ENCODE peak calls at places on chromosome 18, in ten cellular contexts. One of them, this sample, is unnamed.

GRCh38 chr18:68839701-68840100 is 41.8 kb downstream of the CCDC102B start:
- DNase-seq in cardiac muscle cell: no peak
- DNase-seq in HCT116: no peak
- DNase-seq in A549: no peak
- DNase-seq in cardiac fibroblast: peak
- DNase-seq in type B pancreatic cell: no peak
- DNase-seq in epithelial cell of esophagus: no peak
- DNase-seq in BJ: no peak
- DNase-seq in testis: no peak
- DNase-seq in stomach: no peak
- DNase-seq in this sample: no peak

GRCh38 chr18:41731887-41732286 is 223.1 kb upstream of the PIK3C3 start:
- DNase-seq in cardiac muscle cell: peak
- DNase-seq in HCT116: no peak
- DNase-seq in A549: no peak
- DNase-seq in cardiac fibroblast: peak
- DNase-seq in type B pancreatic cell: no peak
- DNase-seq in epithelial cell of esophagus: peak
- DNase-seq in BJ: no peak
- DNase-seq in testis: no peak
- DNase-seq in stomach: no peak
- DNase-seq in this sample: no peak

GRCh38 chr18:3217930-3218647 is 1.7 kb downstream of the MYOM1 start:
- DNase-seq in cardiac muscle cell: peak
- DNase-seq in HCT116: no peak
- DNase-seq in A549: peak
- DNase-seq in cardiac fibroblast: peak
- DNase-seq in type B pancreatic cell: no peak
- DNase-seq in epithelial cell of esophagus: peak
- DNase-seq in BJ: no peak
- DNase-seq in testis: no peak
- DNase-seq in stomach: peak
- DNase-seq in this sample: no peak

GRCh38 chr18:44537521-44537920 is 143.2 kb upstream of the SETBP1 start:
- DNase-seq in cardiac muscle cell: peak
- DNase-seq in HCT116: no peak
- DNase-seq in A549: peak
- DNase-seq in cardiac fibroblast: peak
- DNase-seq in type B pancreatic cell: no peak
- DNase-seq in epithelial cell of esophagus: peak
- DNase-seq in BJ: peak
- DNase-seq in testis: no peak
- DNase-seq in stomach: no peak
- DNase-seq in this sample: no peak

GRCh38 chr18:44586782-44587524 is 93.7 kb upstream of the SETBP1 start:
- DNase-seq in cardiac muscle cell: no peak
- DNase-seq in HCT116: no peak
- DNase-seq in A549: no peak
- DNase-seq in cardiac fibroblast: no peak
- DNase-seq in type B pancreatic cell: no peak
- DNase-seq in epithelial cell of esophagus: no peak
- DNase-seq in BJ: no peak
- DNase-seq in testis: no peak
- DNase-seq in stomach: no peak
- DNase-seq in this sample: no peak

GRCh38 chr18:44229693-44230108 is 451.0 kb upstream of the SETBP1 start:
- DNase-seq in cardiac muscle cell: peak
- DNase-seq in HCT116: no peak
- DNase-seq in A549: no peak
- DNase-seq in cardiac fibroblast: peak
- DNase-seq in type B pancreatic cell: no peak
- DNase-seq in epithelial cell of esophagus: peak
- DNase-seq in BJ: peak
- DNase-seq in testis: peak
- DNase-seq in stomach: no peak
- DNase-seq in this sample: no peak

GRCh38 chr18:79506191-79507075 is 110.7 kb downstream of the NFATC1 start:
- DNase-seq in cardiac muscle cell: peak
- DNase-seq in HCT116: no peak
- DNase-seq in A549: no peak
- DNase-seq in cardiac fibroblast: peak
- DNase-seq in type B pancreatic cell: peak
- DNase-seq in epithelial cell of esophagus: no peak
- DNase-seq in BJ: no peak
- DNase-seq in testis: no peak
- DNase-seq in stomach: no peak
- DNase-seq in this sample: no peak

GRCh38 chr18:69843047-69843446 is 104.6 kb downstream of the CD226 start:
- DNase-seq in cardiac muscle cell: no peak
- DNase-seq in HCT116: no peak
- DNase-seq in A549: no peak
- DNase-seq in cardiac fibroblast: no peak
- DNase-seq in type B pancreatic cell: no peak
- DNase-seq in epithelial cell of esophagus: no peak
- DNase-seq in BJ: no peak
- DNase-seq in testis: no peak
- DNase-seq in stomach: no peak
- DNase-seq in this sample: no peak

GRCh38 chr18:79022603-79023002 is 43.0 kb downstream of the SALL3 start:
- DNase-seq in cardiac muscle cell: no peak
- DNase-seq in HCT116: no peak
- DNase-seq in A549: no peak
- DNase-seq in cardiac fibroblast: no peak
- DNase-seq in type B pancreatic cell: no peak
- DNase-seq in epithelial cell of esophagus: no peak
- DNase-seq in BJ: no peak
- DNase-seq in testis: no peak
- DNase-seq in stomach: no peak
- DNase-seq in this sample: no peak

GRCh38 chr18:79588636-79589481 is 90.7 kb upstream of the CTDP1 start:
- DNase-seq in cardiac muscle cell: peak
- DNase-seq in HCT116: no peak
- DNase-seq in A549: no peak
- DNase-seq in cardiac fibroblast: peak
- DNase-seq in type B pancreatic cell: peak
- DNase-seq in epithelial cell of esophagus: peak
- DNase-seq in BJ: peak
- DNase-seq in testis: peak
- DNase-seq in stomach: peak
- DNase-seq in this sample: no peak

GRCh38 chr18:8793445-8794132 is 88.2 kb downstream of the MTCL1 start:
- DNase-seq in cardiac muscle cell: no peak
- DNase-seq in HCT116: no peak
- DNase-seq in A549: no peak
- DNase-seq in cardiac fibroblast: no peak
- DNase-seq in type B pancreatic cell: no peak
- DNase-seq in epithelial cell of esophagus: no peak
- DNase-seq in BJ: no peak
- DNase-seq in testis: no peak
- DNase-seq in stomach: no peak
- DNase-seq in this sample: no peak

GRCh38 chr18:49762191-49763077 is 50.9 kb downstream of the ACAA2 start:
- DNase-seq in cardiac muscle cell: no peak
- DNase-seq in HCT116: no peak
- DNase-seq in A549: no peak
- DNase-seq in cardiac fibroblast: no peak
- DNase-seq in type B pancreatic cell: no peak
- DNase-seq in epithelial cell of esophagus: no peak
- DNase-seq in BJ: no peak
- DNase-seq in testis: no peak
- DNase-seq in stomach: no peak
- DNase-seq in this sample: no peak
- TF ChIP-seq CTCF in cardiac muscle cell: no peak
- TF ChIP-seq CTCF in HCT116: no peak
- TF ChIP-seq CTCF in A549: no peak
- TF ChIP-seq CTCF in cardiac fibroblast: no peak
- TF ChIP-seq CTCF in type B pancreatic cell: no peak
- TF ChIP-seq CTCF in epithelial cell of esophagus: no peak
- TF ChIP-seq CTCF in BJ: no peak
- TF ChIP-seq CTCF in testis: no peak
- TF ChIP-seq CTCF in stomach: no peak
- TF ChIP-seq CTCF in this sample: no peak

GRCh38 chr18:58230438-58231179 is 186.6 kb downstream of the NEDD4L start:
- DNase-seq in cardiac muscle cell: no peak
- DNase-seq in HCT116: peak
- DNase-seq in A549: no peak
- DNase-seq in cardiac fibroblast: peak
- DNase-seq in type B pancreatic cell: no peak
- DNase-seq in epithelial cell of esophagus: peak
- DNase-seq in BJ: no peak
- DNase-seq in testis: no peak
- DNase-seq in stomach: peak
- DNase-seq in this sample: no peak

GRCh38 chr18:58232674-58233073 is 188.6 kb downstream of the NEDD4L start:
- DNase-seq in cardiac muscle cell: no peak
- DNase-seq in HCT116: no peak
- DNase-seq in A549: no peak
- DNase-seq in cardiac fibroblast: no peak
- DNase-seq in type B pancreatic cell: no peak
- DNase-seq in epithelial cell of esophagus: no peak
- DNase-seq in BJ: no peak
- DNase-seq in testis: no peak
- DNase-seq in stomach: peak
- DNase-seq in this sample: no peak

GRCh38 chr18:58234359-58234741 is 190.3 kb downstream of the NEDD4L start:
- DNase-seq in cardiac muscle cell: no peak
- DNase-seq in HCT116: no peak
- DNase-seq in A549: no peak
- DNase-seq in cardiac fibroblast: no peak
- DNase-seq in type B pancreatic cell: no peak
- DNase-seq in epithelial cell of esophagus: no peak
- DNase-seq in BJ: no peak
- DNase-seq in testis: no peak
- DNase-seq in stomach: no peak
- DNase-seq in this sample: no peak

GRCh38 chr18:58229162-58229561 is 185.1 kb downstream of the NEDD4L start:
- DNase-seq in cardiac muscle cell: no peak
- DNase-seq in HCT116: no peak
- DNase-seq in A549: no peak
- DNase-seq in cardiac fibroblast: no peak
- DNase-seq in type B pancreatic cell: no peak
- DNase-seq in epithelial cell of esophagus: no peak
- DNase-seq in BJ: no peak
- DNase-seq in testis: no peak
- DNase-seq in stomach: no peak
- DNase-seq in this sample: no peak

GRCh38 chr18:58231930-58232329 is 187.9 kb downstream of the NEDD4L start:
- DNase-seq in cardiac muscle cell: no peak
- DNase-seq in HCT116: no peak
- DNase-seq in A549: peak
- DNase-seq in cardiac fibroblast: peak
- DNase-seq in type B pancreatic cell: no peak
- DNase-seq in epithelial cell of esophagus: peak
- DNase-seq in BJ: no peak
- DNase-seq in testis: no peak
- DNase-seq in stomach: peak
- DNase-seq in this sample: peak
- TF ChIP-seq CTCF in cardiac muscle cell: no peak
- TF ChIP-seq CTCF in HCT116: peak
- TF ChIP-seq CTCF in A549: peak
- TF ChIP-seq CTCF in cardiac fibroblast: peak
- TF ChIP-seq CTCF in type B pancreatic cell: peak
- TF ChIP-seq CTCF in epithelial cell of esophagus: peak
- TF ChIP-seq CTCF in BJ: peak
- TF ChIP-seq CTCF in testis: no peak
- TF ChIP-seq CTCF in stomach: no peak
- TF ChIP-seq CTCF in this sample: peak

GRCh38 chr18:58660915-58661314 is 10.3 kb upstream of the MALT1 start:
- DNase-seq in cardiac muscle cell: no peak
- DNase-seq in HCT116: no peak
- DNase-seq in A549: no peak
- DNase-seq in cardiac fibroblast: no peak
- DNase-seq in type B pancreatic cell: no peak
- DNase-seq in epithelial cell of esophagus: no peak
- DNase-seq in BJ: no peak
- DNase-seq in testis: no peak
- DNase-seq in stomach: no peak
- DNase-seq in this sample: no peak

GRCh38 chr18:58659691-58660090 is 11.6 kb upstream of the MALT1 start:
- DNase-seq in cardiac muscle cell: no peak
- DNase-seq in HCT116: no peak
- DNase-seq in A549: no peak
- DNase-seq in cardiac fibroblast: no peak
- DNase-seq in type B pancreatic cell: no peak
- DNase-seq in epithelial cell of esophagus: no peak
- DNase-seq in BJ: no peak
- DNase-seq in testis: no peak
- DNase-seq in stomach: no peak
- DNase-seq in this sample: no peak

GRCh38 chr18:58657494-58657893 is 13.8 kb upstream of the MALT1 start:
- DNase-seq in cardiac muscle cell: no peak
- DNase-seq in HCT116: no peak
- DNase-seq in A549: no peak
- DNase-seq in cardiac fibroblast: no peak
- DNase-seq in type B pancreatic cell: no peak
- DNase-seq in epithelial cell of esophagus: no peak
- DNase-seq in BJ: no peak
- DNase-seq in testis: no peak
- DNase-seq in stomach: no peak
- DNase-seq in this sample: no peak

GRCh38 chr18:58662118-58662517 is 9.1 kb upstream of the MALT1 start:
- DNase-seq in cardiac muscle cell: no peak
- DNase-seq in HCT116: no peak
- DNase-seq in A549: no peak
- DNase-seq in cardiac fibroblast: no peak
- DNase-seq in type B pancreatic cell: no peak
- DNase-seq in epithelial cell of esophagus: no peak
- DNase-seq in BJ: no peak
- DNase-seq in testis: no peak
- DNase-seq in stomach: no peak
- DNase-seq in this sample: no peak

DNA sequence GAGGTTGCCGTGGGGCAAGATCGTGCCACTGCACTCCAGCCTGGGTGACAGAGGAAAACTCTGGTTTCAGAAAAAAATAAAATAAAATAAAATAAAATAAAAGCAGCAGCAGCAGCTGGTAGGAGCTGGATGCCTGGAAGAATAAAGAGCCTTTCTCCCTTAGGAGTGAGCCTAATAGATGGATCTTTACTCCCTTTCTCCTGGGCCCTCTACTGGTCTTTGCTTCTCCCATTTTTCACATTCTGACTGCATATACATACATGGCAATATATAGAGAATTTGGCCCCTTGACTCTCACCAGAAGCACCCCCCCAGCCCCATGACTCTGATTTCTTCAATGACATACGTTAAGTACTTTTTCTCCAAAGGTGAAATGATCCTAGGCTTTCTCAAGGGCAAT is 9.8 kb upstream of the MALT1 start:
- DNase-seq in cardiac muscle cell: peak
- DNase-seq in HCT116: no peak
- DNase-seq in A549: no peak
- DNase-seq in cardiac fibroblast: no peak
- DNase-seq in type B pancreatic cell: no peak
- DNase-seq in epithelial cell of esophagus: peak
- DNase-seq in BJ: no peak
- DNase-seq in testis: no peak
- DNase-seq in stomach: no peak
- DNase-seq in this sample: no peak
- TF ChIP-seq CTCF in cardiac muscle cell: peak
- TF ChIP-seq CTCF in HCT116: no peak
- TF ChIP-seq CTCF in A549: peak
- TF ChIP-seq CTCF in cardiac fibroblast: peak
- TF ChIP-seq CTCF in type B pancreatic cell: peak
- TF ChIP-seq CTCF in epithelial cell of esophagus: peak
- TF ChIP-seq CTCF in BJ: peak
- TF ChIP-seq CTCF in testis: no peak
- TF ChIP-seq CTCF in stomach: no peak
- TF ChIP-seq CTCF in this sample: peak

GRCh38 chr18:12890500-12890899 is 6.5 kb upstream of the PTPN2 start:
- DNase-seq in cardiac muscle cell: no peak
- DNase-seq in HCT116: no peak
- DNase-seq in A549: no peak
- DNase-seq in cardiac fibroblast: peak
- DNase-seq in type B pancreatic cell: no peak
- DNase-seq in epithelial cell of esophagus: no peak
- DNase-seq in BJ: no peak
- DNase-seq in testis: no peak
- DNase-seq in stomach: no peak
- DNase-seq in this sample: no peak
- TF ChIP-seq CTCF in cardiac muscle cell: peak
- TF ChIP-seq CTCF in HCT116: no peak
- TF ChIP-seq CTCF in A549: no peak
- TF ChIP-seq CTCF in cardiac fibroblast: peak
- TF ChIP-seq CTCF in type B pancreatic cell: peak
- TF ChIP-seq CTCF in epithelial cell of esophagus: peak
- TF ChIP-seq CTCF in BJ: peak
- TF ChIP-seq CTCF in testis: no peak
- TF ChIP-seq CTCF in stomach: no peak
- TF ChIP-seq CTCF in this sample: no peak